ENCODE peak calls at places on chromosomes 11 and 22, in nine cellular contexts. O, E, F, P, I, Y, B, Q and K are unnamed samples.

GRCh38 chr22:40928657-40929056 is 22.5 kb upstream of the RBX1 start:
- DNase-seq in O (no peak), E (no peak), F (no peak), P (no peak), I (no peak), Y (no peak), B (no peak), Q (no peak), K (peak)

GRCh38 chr11:35825386-35825785 is 118.5 kb upstream of the LDLRAD3 start:
- DNase-seq in O (no peak), E (no peak), F (no peak), P (no peak), I (no peak), Y (no peak), B (no peak), Q (no peak), K (no peak)

GRCh38 chr22:35664955-35665577 is 16.8 kb downstream of the APOL6 start:
- DNase-seq in O (peak), E (no peak), F (no peak), P (no peak), I (no peak), Y (no peak), B (peak), Q (no peak), K (no peak)

GRCh38 chr22:29773233-29773632 is 6.1 kb downstream of the UQCR10 start:
- DNase-seq in O (no peak), E (peak), F (peak), P (peak), I (no peak), Y (no peak), B (no peak), Q (peak), K (no peak)

GRCh38 chr11:118311518-118311917 is 7.0 kb downstream of the CD3E start:
- DNase-seq in O (no peak), E (no peak), F (no peak), P (no peak), I (no peak), Y (no peak), B (peak), Q (no peak), K (no peak)

GRCh38 chr22:50473088-50473487 is 1.7 kb downstream of the SBF1 start:
- DNase-seq in O (peak), E (no peak), F (peak), P (peak), I (peak), Y (peak), B (peak), Q (peak), K (no peak)

GRCh38 chr11:97525273-97525672 is 1135.5 kb downstream of the JRKL start:
- DNase-seq in O (no peak), E (no peak), F (no peak), P (no peak), I (no peak), Y (no peak), B (no peak), Q (no peak), K (no peak)

GRCh38 chr11:114131366-114131963 is 72.0 kb downstream of the ZBTB16 start:
- DNase-seq in O (no peak), E (no peak), F (no peak), P (no peak), I (peak), Y (no peak), B (no peak), Q (no peak), K (no peak)

GRCh38 chr11:72624496-72625201 is 49.6 kb downstream of the PDE2A start:
- DNase-seq in O (no peak), E (no peak), F (no peak), P (no peak), I (no peak), Y (no peak), B (no peak), Q (peak), K (no peak)

GRCh38 chr11:77560605-77561004 is 29.1 kb upstream of the AQP11 start:
- DNase-seq in O (no peak), E (peak), F (peak), P (peak), I (no peak), Y (no peak), B (no peak), Q (peak), K (no peak)

GRCh38 chr11:122578168-122578825 is 77.2 kb upstream of the UBASH3B start:
- DNase-seq in O (peak), E (no peak), F (peak), P (no peak), I (no peak), Y (no peak), B (peak), Q (peak), K (no peak)

GRCh38 chr22:48742191-48742555 is 1085.5 kb downstream of the BRD1 start:
- DNase-seq in O (no peak), E (no peak), F (no peak), P (no peak), I (no peak), Y (no peak), B (no peak), Q (no peak), K (no peak)

GRCh38 chr11:103396237-103396636 is 287.0 kb downstream of the DYNC2H1 start:
- DNase-seq in O (no peak), E (no peak), F (no peak), P (no peak), I (no peak), Y (no peak), B (no peak), Q (peak), K (no peak)

GRCh38 chr11:5983443-5983842 is 3.3 kb downstream of the OR52L1 start:
- DNase-seq in O (peak), E (no peak), F (no peak), P (no peak), I (no peak), Y (no peak), B (no peak), Q (no peak), K (no peak)

GRCh38 chr11:123055132-123055924 is 6.6 kb downstream of the HSPA8 start:
- DNase-seq in O (no peak), E (no peak), F (no peak), P (no peak), I (no peak), Y (no peak), B (no peak), Q (no peak), K (no peak)

GRCh38 chr11:78228467-78228866 is 39.7 kb downstream of the USP35 start:
- DNase-seq in O (peak), E (peak), F (peak), P (peak), I (peak), Y (peak), B (peak), Q (peak), K (peak)

GRCh38 chr22:43305806-43306205 is 37.4 kb downstream of the SCUBE1 start:
- DNase-seq in O (no peak), E (no peak), F (no peak), P (no peak), I (no peak), Y (no peak), B (no peak), Q (no peak), K (peak)

GRCh38 chr22:28031383-28031922 is 112.4 kb upstream of the PITPNB start:
- DNase-seq in O (no peak), E (no peak), F (no peak), P (no peak), I (no peak), Y (no peak), B (no peak), Q (no peak), K (no peak)

GRCh38 chr11:64877390-64878222 is 815 bp downstream of the EHD1 start:
- DNase-seq in O (no peak), E (no peak), F (peak), P (no peak), I (no peak), Y (peak), B (peak), Q (peak), K (peak)

GRCh38 chr11:82854242-82854641 is 46.0 kb downstream of the PRCP start:
- DNase-seq in O (no peak), E (no peak), F (peak), P (no peak), I (no peak), Y (no peak), B (no peak), Q (peak), K (no peak)

GRCh38 chr11:125315088-125315740 is 150.7 kb downstream of the PKNOX2 start:
- DNase-seq in O (peak), E (no peak), F (no peak), P (no peak), I (no peak), Y (no peak), B (no peak), Q (peak), K (peak)

DNA sequence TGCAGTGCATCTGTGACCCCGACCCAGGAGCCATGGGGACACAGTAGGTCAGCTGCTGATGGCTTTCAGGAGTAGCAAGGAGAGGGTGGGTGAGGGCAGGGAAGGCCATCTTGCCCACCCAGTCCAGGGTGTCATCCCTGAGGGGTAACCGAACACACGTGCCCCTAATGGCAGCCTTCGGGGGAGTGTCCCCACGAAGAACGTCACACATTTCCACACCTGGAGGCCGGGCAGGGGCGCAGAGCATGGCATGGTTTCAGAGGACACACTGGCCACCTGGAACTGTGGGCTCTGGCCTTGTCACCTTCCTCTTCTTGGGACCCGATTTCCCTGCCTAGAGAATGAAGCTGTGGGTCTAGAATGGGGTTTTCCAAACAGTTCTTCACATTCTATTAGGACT is 19.4 kb upstream of the BAIAP2L2 start:
- DNase-seq in O (no peak), E (peak), F (no peak), P (no peak), I (no peak), Y (no peak), B (no peak), Q (no peak), K (no peak)
- TF ChIP-seq EZH2phosphoT487 in O (no peak), E (no peak), F (no peak), P (no peak), I (no peak), Y (no peak), B (no peak), Q (no peak), K (no peak)

DNA sequence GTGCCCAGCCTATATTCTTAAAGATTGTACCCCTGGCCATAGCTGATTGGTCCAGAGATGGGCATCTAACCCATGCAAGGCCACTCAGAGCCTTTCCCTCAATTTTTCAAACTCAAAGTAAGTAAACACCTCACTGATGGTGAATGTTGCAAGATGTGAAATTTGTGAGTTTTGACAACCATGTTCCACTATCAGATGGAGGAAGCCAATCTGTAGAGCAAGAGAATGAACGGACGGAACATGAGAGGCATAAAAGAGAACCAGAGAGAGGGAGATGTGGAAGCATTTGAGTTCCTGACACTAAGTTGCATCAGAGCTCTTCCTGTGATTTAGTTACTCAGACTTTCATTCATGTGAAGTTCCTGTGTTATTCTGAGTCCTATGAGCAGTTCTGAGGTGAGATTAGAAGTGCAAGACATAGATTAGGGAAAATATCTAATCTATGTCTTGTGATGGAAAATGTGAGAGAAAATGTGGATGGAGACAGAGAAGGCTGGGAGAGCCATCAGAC is 73.3 kb downstream of the PRSS23 start:
- DNase-seq in O (no peak), E (no peak), F (no peak), P (no peak), I (no peak), Y (no peak), B (no peak), Q (no peak), K (no peak)
- TF ChIP-seq EZH2phosphoT487 in O (no peak), E (no peak), F (no peak), P (no peak), I (no peak), Y (no peak), B (no peak), Q (no peak), K (no peak)

DNA sequence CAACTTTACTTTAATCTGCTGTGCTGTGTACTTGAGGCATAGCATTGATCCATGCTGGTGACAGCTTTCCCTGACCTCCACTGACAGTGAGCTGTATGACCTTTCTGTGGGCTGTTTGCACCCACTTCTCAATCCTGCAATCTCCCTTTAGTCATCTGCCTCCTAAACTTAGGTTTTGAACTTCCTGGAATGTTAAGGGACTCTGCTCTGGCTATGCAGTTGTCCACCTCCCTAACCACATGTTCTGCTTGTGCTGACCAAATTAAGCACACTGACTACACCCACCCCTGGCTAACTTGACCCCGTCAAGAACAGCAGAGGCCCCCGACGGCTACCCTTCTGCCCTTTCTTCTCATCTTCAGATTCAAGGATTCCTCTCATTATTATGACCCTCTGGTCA is 89.1 kb upstream of the NTM start:
- DNase-seq in O (no peak), E (no peak), F (no peak), P (no peak), I (no peak), Y (no peak), B (no peak), Q (no peak), K (no peak)
- TF ChIP-seq EZH2phosphoT487 in O (no peak), E (no peak), F (no peak), P (no peak), I (no peak), Y (no peak), B (no peak), Q (no peak), K (no peak)

GRCh38 chr11:126327280-126328000 is 23.6 kb downstream of the DCPS start:
- DNase-seq in O (no peak), E (no peak), F (no peak), P (no peak), I (no peak), Y (no peak), B (no peak), Q (no peak), K (no peak)

GRCh38 chr11:126329644-126330200 is 25.8 kb upstream of the ST3GAL4 start:
- DNase-seq in O (no peak), E (no peak), F (no peak), P (no peak), I (no peak), Y (no peak), B (no peak), Q (peak), K (no peak)

GRCh38 chr11:126328938-126329643 is 25.2 kb downstream of the DCPS start:
- DNase-seq in O (no peak), E (no peak), F (no peak), P (no peak), I (no peak), Y (no peak), B (no peak), Q (no peak), K (no peak)

GRCh38 chr11:126328001-126328390 is 24.1 kb downstream of the DCPS start:
- DNase-seq in O (no peak), E (no peak), F (no peak), P (no peak), I (no peak), Y (no peak), B (no peak), Q (no peak), K (no peak)

GRCh38 chr11:126328444-126328843 is 24.6 kb downstream of the DCPS start:
- DNase-seq in O (no peak), E (no peak), F (no peak), P (no peak), I (no peak), Y (no peak), B (no peak), Q (no peak), K (no peak)
- TF ChIP-seq EZH2phosphoT487 in O (no peak), E (no peak), F (no peak), P (no peak), I (no peak), Y (no peak), B (no peak), Q (no peak), K (no peak)

DNA sequence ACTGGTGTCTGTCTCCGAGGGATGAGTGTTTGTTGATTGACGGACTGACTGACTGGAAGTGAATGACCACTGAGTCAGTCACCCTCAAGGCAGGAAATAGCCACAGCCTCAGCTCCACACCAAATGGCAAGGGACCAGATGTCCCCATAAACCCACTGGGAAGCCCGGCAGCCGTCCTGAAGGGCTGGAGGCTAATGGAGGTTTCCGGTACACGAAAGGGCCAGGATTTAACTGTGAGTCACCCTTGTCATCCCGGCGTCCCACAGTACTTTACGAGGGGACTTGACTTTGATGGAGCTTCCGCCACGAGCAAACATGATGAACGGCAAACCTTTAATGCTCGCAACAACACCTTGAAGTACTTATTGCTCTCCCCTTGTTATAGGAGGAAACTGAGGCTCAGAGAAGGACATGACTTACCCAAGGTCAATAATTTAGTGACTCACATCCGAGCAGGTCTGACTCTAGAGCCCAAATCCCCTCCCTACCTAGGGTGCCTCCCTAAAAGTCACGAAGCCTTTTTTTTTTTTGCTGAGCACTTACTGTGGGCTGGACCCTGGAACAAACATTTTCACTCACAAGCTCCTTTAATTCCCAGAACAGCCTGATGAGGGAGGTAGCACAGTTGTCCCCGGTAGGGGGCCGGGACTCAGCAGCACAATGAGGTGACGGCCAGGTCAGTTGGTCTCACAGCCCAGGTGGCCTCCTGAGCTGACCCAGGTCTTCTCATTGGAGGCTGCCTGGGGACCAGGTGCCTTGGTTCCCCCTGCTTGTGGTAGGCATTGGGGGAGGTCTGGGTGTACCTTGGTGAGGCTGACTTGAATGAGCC is 25.2 kb upstream of the GCAT start:
- DNase-seq in O (no peak), E (no peak), F (peak), P (peak), I (no peak), Y (no peak), B (no peak), Q (peak), K (no peak)
- TF ChIP-seq EZH2phosphoT487 in O (no peak), E (no peak), F (peak), P (no peak), I (no peak), Y (no peak), B (no peak), Q (no peak), K (no peak)

GRCh38 chr11:93194673-93195291 is 3.0 kb downstream of the SLC36A4 start:
- DNase-seq in O (no peak), E (no peak), F (no peak), P (no peak), I (no peak), Y (no peak), B (no peak), Q (no peak), K (peak)
- TF ChIP-seq EZH2phosphoT487 in O (no peak), E (no peak), F (no peak), P (no peak), I (no peak), Y (no peak), B (no peak), Q (no peak), K (no peak)

GRCh38 chr11:43575931-43576833 is 104.4 kb upstream of the HSD17B12 start:
- DNase-seq in O (no peak), E (no peak), F (no peak), P (no peak), I (no peak), Y (no peak), B (no peak), Q (peak), K (no peak)

GRCh38 chr11:43573873-43574272 is 106.7 kb upstream of the HSD17B12 start:
- DNase-seq in O (no peak), E (no peak), F (no peak), P (no peak), I (no peak), Y (no peak), B (no peak), Q (no peak), K (no peak)

GRCh38 chr11:43573233-43573632 is 107.3 kb upstream of the HSD17B12 start:
- DNase-seq in O (peak), E (no peak), F (peak), P (peak), I (peak), Y (peak), B (peak), Q (peak), K (peak)

GRCh38 chr11:43576834-43577521 is 103.6 kb upstream of the HSD17B12 start:
- DNase-seq in O (peak), E (peak), F (peak), P (peak), I (peak), Y (peak), B (no peak), Q (peak), K (peak)

DNA sequence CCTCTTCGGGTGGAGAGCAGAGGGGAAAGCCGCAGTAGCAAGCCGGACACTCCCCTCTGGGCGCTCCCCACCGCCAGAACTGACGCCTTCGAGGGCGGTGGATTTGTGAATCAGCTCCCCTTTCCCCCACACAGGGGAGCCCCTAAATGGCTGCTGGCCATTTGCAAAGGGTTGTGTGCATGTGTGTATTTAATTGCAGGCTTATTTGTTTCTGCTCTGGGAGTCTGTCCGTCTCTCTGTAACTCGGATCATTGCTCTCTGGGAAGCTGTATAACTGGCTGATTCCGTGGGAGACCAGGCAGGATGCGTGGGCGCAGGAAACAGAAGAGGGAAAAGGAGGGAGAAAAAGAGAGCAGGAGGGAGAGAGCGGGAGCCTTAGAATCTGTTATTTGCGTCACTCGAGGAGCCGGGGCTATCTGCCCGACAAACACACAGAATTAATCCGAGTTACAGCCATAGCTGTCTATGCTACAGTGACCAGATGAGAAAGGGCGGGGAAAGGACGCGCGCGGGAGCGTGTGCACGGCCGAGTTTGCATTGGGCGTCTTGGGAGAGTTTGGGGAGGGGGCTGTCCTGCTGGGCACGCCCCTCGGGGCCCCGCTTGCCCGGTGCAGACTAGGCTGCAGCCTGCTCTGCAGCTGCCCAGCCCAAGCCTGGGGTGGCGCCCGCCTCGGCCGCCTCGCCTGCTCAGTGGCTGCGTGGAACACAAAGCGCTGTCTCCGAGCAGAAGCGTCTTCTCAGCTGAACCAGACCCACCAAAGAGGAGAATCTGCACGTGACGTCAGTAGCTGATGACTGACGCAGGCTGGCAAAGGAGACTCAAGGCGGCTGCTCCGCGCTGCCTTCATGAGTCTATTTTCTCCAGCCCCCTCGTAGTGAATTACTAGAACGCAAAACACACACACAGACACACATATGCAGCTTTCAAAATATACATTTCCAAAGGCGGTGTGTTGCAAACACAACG is 105.3 kb upstream of the HSD17B12 start:
- DNase-seq in O (peak), E (peak), F (no peak), P (no peak), I (no peak), Y (peak), B (no peak), Q (peak), K (peak)
- TF ChIP-seq EZH2phosphoT487 in O (no peak), E (no peak), F (no peak), P (no peak), I (no peak), Y (peak), B (peak), Q (no peak), K (no peak)